ENCODE peak calls at places on chromosomes 5 and 9, in ten cellular contexts. J is left colon; B is Calu3; Y is NCI-H1417; U is amniotic epithelial cell; D is amygdala; K is activated T-cell treated with anti-CD3 and anti-CD28 coated beads for 48 hours; O is left kidney; G is NCI-H774; C is central memory CD4-positive, alpha-beta T cell. P is an unnamed sample.

GRCh38 chr9:2623046-2623865 is 1.7 kb downstream of the VLDLR start:
- DNase-seq in J (peak), B (peak), Y (peak), U (peak), D (peak), K (no peak), O (peak), G (peak), C (no peak), P (no peak)

GRCh38 chr5:96402500-96402899 is 30.5 kb downstream of the PCSK1 start:
- DNase-seq in J (no peak), B (no peak), Y (no peak), U (no peak), D (no peak), K (no peak), O (no peak), G (no peak), C (no peak), P (no peak)

GRCh38 chr5:101782352-101783087 is 513.6 kb downstream of the SLCO4C1 start:
- DNase-seq in J (no peak), B (no peak), Y (peak), U (no peak), D (no peak), K (no peak), O (peak), G (no peak), C (no peak), P (no peak)

GRCh38 chr5:5100635-5101034 is 39.5 kb upstream of the ADAMTS16 start:
- DNase-seq in J (no peak), B (no peak), Y (no peak), U (no peak), D (no peak), K (no peak), O (no peak), G (no peak), C (no peak), P (no peak)

GRCh38 chr9:128372188-128372641 is 1.0 kb downstream of the URM1 start:
- DNase-seq in J (no peak), B (no peak), Y (no peak), U (peak), D (peak), K (no peak), O (no peak), G (no peak), C (no peak), P (no peak)

GRCh38 chr5:78588517-78588916 is 60.1 kb downstream of the LHFPL2 start:
- DNase-seq in J (no peak), B (no peak), Y (no peak), U (no peak), D (no peak), K (no peak), O (no peak), G (no peak), C (no peak), P (no peak)

GRCh38 chr5:129917224-129917623 is 13.0 kb downstream of the CHSY3 start:
- DNase-seq in J (no peak), B (no peak), Y (no peak), U (peak), D (no peak), K (no peak), O (no peak), G (no peak), C (no peak), P (no peak)

GRCh38 chr5:41465493-41466171 is 44.8 kb downstream of the PLCXD3 start:
- DNase-seq in J (no peak), B (no peak), Y (no peak), U (no peak), D (no peak), K (no peak), O (no peak), G (no peak), C (no peak), P (no peak)

GRCh38 chr5:136222575-136223235 is 29.7 kb upstream of the SMIM32 start:
- DNase-seq in J (no peak), B (no peak), Y (no peak), U (no peak), D (no peak), K (no peak), O (no peak), G (no peak), C (no peak), P (no peak)

GRCh38 chr5:60458669-60459068 is 241.3 kb downstream of the DEPDC1B start:
- DNase-seq in J (no peak), B (no peak), Y (no peak), U (no peak), D (no peak), K (no peak), O (no peak), G (no peak), C (no peak), P (no peak)

GRCh38 chr9:14479187-14479586 is 165.2 kb upstream of the NFIB start:
- DNase-seq in J (no peak), B (no peak), Y (no peak), U (no peak), D (no peak), K (no peak), O (no peak), G (no peak), C (no peak), P (no peak)

GRCh38 chr5:75481024-75481423 is 30.4 kb downstream of the CERT1 start:
- DNase-seq in J (no peak), B (no peak), Y (no peak), U (no peak), D (no peak), K (no peak), O (no peak), G (no peak), C (no peak), P (no peak)

P was measured in activated effector memory CD4-positive, alpha-beta T cell treated with Interleukin-2 at 50 U/mL for 16 hours.